ENCODE peak calls at places on chromosomes 2 and 18, in four cellular contexts. One of them, this sample, is unnamed.

GRCh38 chr2:46876741-46877384 is 38.7 kb downstream of the MCFD2 start:
- DNase-seq in Peyer's patch: peak; percentile 69
- DNase-seq in tibial artery: no peak
- DNase-seq in CD8-positive, alpha-beta T cell: no peak
- DNase-seq in this sample: no peak

GRCh38 chr2:181036848-181037603 is 56.6 kb downstream of the UBE2E3 start:
- DNase-seq in CD8-positive, alpha-beta T cell: no peak
- DNase-seq in Peyer's patch: no peak
- DNase-seq in tibial artery: no peak
- DNase-seq in this sample: peak; percentile 19

GRCh38 chr2:217820066-217820819 is 182.6 kb downstream of the TNS1 start:
- DNase-seq in CD8-positive, alpha-beta T cell: no peak
- DNase-seq in tibial artery: no peak
- DNase-seq in Peyer's patch: no peak
- DNase-seq in this sample: no peak

GRCh38 chr2:171595896-171596295 is 73.6 kb downstream of the CYBRD1 start:
- DNase-seq in CD8-positive, alpha-beta T cell: no peak
- DNase-seq in tibial artery: no peak
- DNase-seq in Peyer's patch: no peak
- DNase-seq in this sample: peak; percentile 56

GRCh38 chr2:54941248-54941984 is 108.8 kb downstream of the RTN4 start:
- DNase-seq in tibial artery: no peak
- DNase-seq in Peyer's patch: no peak
- DNase-seq in CD8-positive, alpha-beta T cell: no peak
- DNase-seq in this sample: no peak

GRCh38 chr18:79639072-79639829 is 40.4 kb upstream of the CTDP1 start:
- DNase-seq in CD8-positive, alpha-beta T cell: no peak
- DNase-seq in Peyer's patch: no peak
- DNase-seq in tibial artery: no peak
- DNase-seq in this sample: no peak

GRCh38 chr2:221602938-221603337 is 30.8 kb upstream of the EPHA4 start:
- DNase-seq in CD8-positive, alpha-beta T cell: no peak
- DNase-seq in tibial artery: no peak
- DNase-seq in Peyer's patch: no peak
- DNase-seq in this sample: peak; percentile 20

GRCh38 chr2:156430978-156431358 is 5.2 kb upstream of the GPD2 start:
- DNase-seq in Peyer's patch: no peak
- DNase-seq in CD8-positive, alpha-beta T cell: no peak
- DNase-seq in tibial artery: no peak
- DNase-seq in this sample: no peak

GRCh38 chr18:76859474-76860339 is 37.4 kb downstream of the ZNF236 start:
- DNase-seq in CD8-positive, alpha-beta T cell: no peak
- DNase-seq in tibial artery: no peak
- DNase-seq in Peyer's patch: no peak
- DNase-seq in this sample: no peak

GRCh38 chr2:133721155-133721554 is 152.9 kb upstream of the NCKAP5 start:
- DNase-seq in tibial artery: no peak
- DNase-seq in CD8-positive, alpha-beta T cell: no peak
- DNase-seq in Peyer's patch: no peak
- DNase-seq in this sample: no peak

GRCh38 chr18:57649536-57650495 is 28.2 kb upstream of the NARS1 start:
- DNase-seq in Peyer's patch: no peak
- DNase-seq in CD8-positive, alpha-beta T cell: no peak
- DNase-seq in tibial artery: no peak
- DNase-seq in this sample: no peak

GRCh38 chr2:1051585-1051984 is 100.9 kb downstream of the SNTG2 start:
- DNase-seq in tibial artery: no peak
- DNase-seq in Peyer's patch: no peak
- DNase-seq in CD8-positive, alpha-beta T cell: no peak
- DNase-seq in this sample: no peak

GRCh38 chr2:72350852-72351251 is 203.2 kb upstream of the CYP26B1 start:
- DNase-seq in tibial artery: no peak
- DNase-seq in Peyer's patch: no peak
- DNase-seq in CD8-positive, alpha-beta T cell: no peak
- DNase-seq in this sample: no peak

GRCh38 chr2:11264007-11264406 is 80.4 kb downstream of the ROCK2 start:
- DNase-seq in Peyer's patch: no peak
- DNase-seq in tibial artery: no peak
- DNase-seq in CD8-positive, alpha-beta T cell: no peak
- DNase-seq in this sample: no peak

GRCh38 chr2:109230980-109231420 is 102.0 kb downstream of the SH3RF3 start:
- DNase-seq in Peyer's patch: no peak
- DNase-seq in CD8-positive, alpha-beta T cell: no peak
- DNase-seq in tibial artery: no peak
- DNase-seq in this sample: no peak

GRCh38 chr18:30487962-30488361 is 554.6 kb downstream of the DSC3 start:
- DNase-seq in CD8-positive, alpha-beta T cell: no peak
- DNase-seq in tibial artery: no peak
- DNase-seq in Peyer's patch: no peak
- DNase-seq in this sample: peak; percentile 18

GRCh38 chr2:15760232-15760890 is 168.7 kb downstream of the DDX1 start:
- DNase-seq in CD8-positive, alpha-beta T cell: no peak
- DNase-seq in tibial artery: no peak
- DNase-seq in Peyer's patch: peak; percentile 33
- DNase-seq in this sample: no peak

GRCh38 chr2:11810237-11810977 is 64.0 kb downstream of the LPIN1 start:
- DNase-seq in tibial artery: no peak
- DNase-seq in CD8-positive, alpha-beta T cell: no peak
- DNase-seq in Peyer's patch: no peak
- DNase-seq in this sample: no peak

GRCh38 chr18:49584431-49584830 is 22.6 kb downstream of the LIPG start:
- DNase-seq in Peyer's patch: no peak
- DNase-seq in tibial artery: no peak
- DNase-seq in CD8-positive, alpha-beta T cell: no peak
- DNase-seq in this sample: peak; percentile 63

GRCh38 chr2:74119912-74120825 is 27.5 kb downstream of the BOLA3 start:
- DNase-seq in Peyer's patch: peak; percentile 92
- DNase-seq in CD8-positive, alpha-beta T cell: peak; percentile 83
- DNase-seq in tibial artery: peak; percentile 89
- DNase-seq in this sample: peak; percentile 90

GRCh38 chr2:102143450-102143985 is 972 bp downstream of the IL1R1 start:
- DNase-seq in tibial artery: no peak
- DNase-seq in Peyer's patch: no peak
- DNase-seq in CD8-positive, alpha-beta T cell: no peak
- DNase-seq in this sample: no peak

GRCh38 chr2:44715671-44716077 is 225.8 kb upstream of the SIX3 start:
- DNase-seq in tibial artery: no peak
- DNase-seq in Peyer's patch: no peak
- DNase-seq in CD8-positive, alpha-beta T cell: no peak
- DNase-seq in this sample: peak; percentile 7

GRCh38 chr2:96899084-96899735 is 29.3 kb upstream of the SEMA4C start:
- DNase-seq in CD8-positive, alpha-beta T cell: no peak
- DNase-seq in Peyer's patch: no peak
- DNase-seq in tibial artery: no peak
- DNase-seq in this sample: peak; percentile 93

GRCh38 chr2:232587527-232587926 is 37.0 kb downstream of the EIF4E2 start:
- DNase-seq in Peyer's patch: no peak
- DNase-seq in CD8-positive, alpha-beta T cell: no peak
- DNase-seq in tibial artery: no peak
- DNase-seq in this sample: no peak

GRCh38 chr2:84435331-84436081 is 23.6 kb downstream of the SUCLG1 start:
- DNase-seq in CD8-positive, alpha-beta T cell: no peak
- DNase-seq in Peyer's patch: no peak
- DNase-seq in tibial artery: no peak
- DNase-seq in this sample: peak; percentile 31

GRCh38 chr2:10753156-10753555 is 31.7 kb downstream of the ATP6V1C2 start:
- DNase-seq in CD8-positive, alpha-beta T cell: no peak
- DNase-seq in tibial artery: no peak
- DNase-seq in Peyer's patch: no peak
- DNase-seq in this sample: no peak

GRCh38 chr2:219478916-219479315 is 19.8 kb upstream of the GMPPA start:
- DNase-seq in Peyer's patch: no peak
- DNase-seq in tibial artery: no peak
- DNase-seq in CD8-positive, alpha-beta T cell: no peak
- DNase-seq in this sample: no peak
- H3K4me3 ChIP-seq in Peyer's patch: no peak overlapping the region
- H3K4me3 ChIP-seq in tibial artery: no peak overlapping the region
- H3K4me3 ChIP-seq in CD8-positive, alpha-beta T cell: no peak overlapping the region
- H3K4me3 ChIP-seq in this sample: no peak overlapping the region

DNA sequence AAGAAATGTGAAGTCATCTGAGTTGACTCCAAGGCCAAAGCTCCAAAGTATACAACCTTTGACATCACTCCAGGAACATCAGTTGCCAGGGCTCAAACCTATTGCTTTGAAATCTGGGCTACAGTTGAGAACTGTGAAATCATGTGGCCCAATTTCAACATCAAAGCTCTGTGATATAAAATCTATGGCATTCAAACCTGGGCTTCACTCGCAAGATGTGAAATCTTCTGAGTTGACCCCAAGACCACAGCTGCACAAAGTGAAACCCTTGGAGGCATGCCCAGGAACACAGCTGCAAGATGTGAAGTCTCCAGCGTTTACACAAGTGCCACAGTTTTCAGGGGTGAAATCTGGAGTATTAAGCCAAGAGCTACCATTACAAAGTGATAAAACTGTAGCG is 9.4 kb upstream of the ZNF512 start:
- DNase-seq in CD8-positive, alpha-beta T cell: no peak
- DNase-seq in tibial artery: no peak
- DNase-seq in Peyer's patch: no peak
- DNase-seq in this sample: no peak
- H3K9me3 ChIP-seq in CD8-positive, alpha-beta T cell: peaks cover 4% of the 10 kb centered on the region
- H3K9me3 ChIP-seq in tibial artery: peaks cover 39% of the 10 kb centered on the region
- H3K9me3 ChIP-seq in Peyer's patch: peaks cover 3% of the 10 kb centered on the region
- H3K9me3 ChIP-seq in this sample: no peaks in the 10 kb centered on the region

GRCh38 chr2:25041928-25042320 is at the start of gene EFR3B:
- DNase-seq in CD8-positive, alpha-beta T cell: peak; percentile 88
- DNase-seq in Peyer's patch: peak; percentile 97
- DNase-seq in tibial artery: peak; percentile 97
- DNase-seq in this sample: peak; percentile 96

GRCh38 chr2:25043241-25043867 is 1.5 kb downstream of the EFR3B start:
- DNase-seq in CD8-positive, alpha-beta T cell: peak; percentile 41
- DNase-seq in Peyer's patch: no peak
- DNase-seq in tibial artery: no peak
- DNase-seq in this sample: peak; percentile 88

GRCh38 chr2:25044011-25044410 is 2.1 kb downstream of the EFR3B start:
- DNase-seq in CD8-positive, alpha-beta T cell: no peak
- DNase-seq in tibial artery: no peak
- DNase-seq in Peyer's patch: no peak
- DNase-seq in this sample: no peak

GRCh38 chr2:25041307-25041927 is 459 bp upstream of the EFR3B start:
- DNase-seq in tibial artery: peak; percentile 74
- DNase-seq in CD8-positive, alpha-beta T cell: peak; percentile 13
- DNase-seq in Peyer's patch: peak; percentile 66
- DNase-seq in this sample: peak; percentile 54

DNA sequence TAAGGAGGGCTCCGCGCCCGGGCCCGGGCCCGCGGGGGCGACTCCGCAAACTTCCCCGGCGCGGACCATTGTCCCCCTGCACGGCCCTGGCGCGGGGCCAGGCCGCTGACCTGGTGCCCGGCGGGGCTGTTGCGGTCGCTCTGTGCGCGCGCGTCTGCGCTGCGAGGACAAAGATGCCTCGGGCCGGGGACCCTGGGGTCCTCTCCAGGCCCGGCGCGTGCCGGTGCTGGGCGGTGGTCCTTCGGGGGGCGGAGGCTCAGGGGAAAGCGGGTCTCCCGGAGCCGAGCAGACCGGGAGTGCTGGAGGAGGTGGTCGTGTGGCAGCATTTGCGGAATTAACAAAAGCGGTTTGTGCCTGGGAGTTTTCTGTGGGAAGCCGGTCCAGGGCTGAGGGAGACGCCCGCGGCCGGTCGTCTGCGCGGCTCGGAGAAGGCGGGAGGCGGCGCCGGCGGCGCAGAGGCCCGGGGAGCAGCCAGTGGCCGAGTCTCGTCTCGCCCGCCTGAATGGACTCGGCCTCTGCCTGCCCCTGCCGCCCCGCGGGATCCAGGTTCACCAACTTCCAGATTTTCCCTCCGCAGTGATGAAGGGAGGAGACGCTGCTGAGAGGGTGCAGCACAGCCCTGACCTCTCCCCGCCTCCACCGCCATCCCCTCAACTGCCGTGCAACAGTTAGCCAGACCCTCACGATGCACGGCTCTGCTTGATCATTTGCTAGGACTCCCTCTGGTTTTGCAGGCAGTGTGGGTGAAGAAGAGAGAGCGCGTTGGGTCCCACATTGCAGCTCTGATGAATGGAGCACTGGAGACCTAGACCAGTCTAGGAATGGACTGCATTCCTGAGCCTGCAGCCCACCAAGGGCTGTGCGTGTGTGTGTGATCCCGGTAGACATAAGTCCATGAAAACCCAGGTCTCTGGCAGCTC is 705 bp downstream of the EFR3B start:
- DNase-seq in Peyer's patch: peak; percentile 48
- DNase-seq in tibial artery: peak; percentile 69
- DNase-seq in CD8-positive, alpha-beta T cell: no peak
- DNase-seq in this sample: peak; percentile 34
- H3K36me3 ChIP-seq in Peyer's patch: no peaks in the 10 kb centered on the region
- H3K36me3 ChIP-seq in tibial artery: no peaks in the 10 kb centered on the region
- H3K36me3 ChIP-seq in CD8-positive, alpha-beta T cell: no peaks in the 10 kb centered on the region
- H3K36me3 ChIP-seq in this sample: no peaks in the 10 kb centered on the region

GRCh38 chr18:35050004-35050623 is 8.9 kb downstream of the MAPRE2 start:
- DNase-seq in Peyer's patch: no peak
- DNase-seq in CD8-positive, alpha-beta T cell: no peak
- DNase-seq in tibial artery: no peak
- DNase-seq in this sample: no peak

GRCh38 chr18:35050638-35051287 is 9.6 kb downstream of the MAPRE2 start:
- DNase-seq in Peyer's patch: no peak
- DNase-seq in CD8-positive, alpha-beta T cell: no peak
- DNase-seq in tibial artery: no peak
- DNase-seq in this sample: no peak

GRCh38 chr18:35051978-35052377 is 10.8 kb downstream of the MAPRE2 start:
- DNase-seq in Peyer's patch: no peak
- DNase-seq in tibial artery: no peak
- DNase-seq in CD8-positive, alpha-beta T cell: no peak
- DNase-seq in this sample: no peak

GRCh38 chr18:35047697-35048292 is 6.6 kb downstream of the MAPRE2 start:
- DNase-seq in tibial artery: no peak
- DNase-seq in Peyer's patch: no peak
- DNase-seq in CD8-positive, alpha-beta T cell: no peak
- DNase-seq in this sample: no peak

DNA sequence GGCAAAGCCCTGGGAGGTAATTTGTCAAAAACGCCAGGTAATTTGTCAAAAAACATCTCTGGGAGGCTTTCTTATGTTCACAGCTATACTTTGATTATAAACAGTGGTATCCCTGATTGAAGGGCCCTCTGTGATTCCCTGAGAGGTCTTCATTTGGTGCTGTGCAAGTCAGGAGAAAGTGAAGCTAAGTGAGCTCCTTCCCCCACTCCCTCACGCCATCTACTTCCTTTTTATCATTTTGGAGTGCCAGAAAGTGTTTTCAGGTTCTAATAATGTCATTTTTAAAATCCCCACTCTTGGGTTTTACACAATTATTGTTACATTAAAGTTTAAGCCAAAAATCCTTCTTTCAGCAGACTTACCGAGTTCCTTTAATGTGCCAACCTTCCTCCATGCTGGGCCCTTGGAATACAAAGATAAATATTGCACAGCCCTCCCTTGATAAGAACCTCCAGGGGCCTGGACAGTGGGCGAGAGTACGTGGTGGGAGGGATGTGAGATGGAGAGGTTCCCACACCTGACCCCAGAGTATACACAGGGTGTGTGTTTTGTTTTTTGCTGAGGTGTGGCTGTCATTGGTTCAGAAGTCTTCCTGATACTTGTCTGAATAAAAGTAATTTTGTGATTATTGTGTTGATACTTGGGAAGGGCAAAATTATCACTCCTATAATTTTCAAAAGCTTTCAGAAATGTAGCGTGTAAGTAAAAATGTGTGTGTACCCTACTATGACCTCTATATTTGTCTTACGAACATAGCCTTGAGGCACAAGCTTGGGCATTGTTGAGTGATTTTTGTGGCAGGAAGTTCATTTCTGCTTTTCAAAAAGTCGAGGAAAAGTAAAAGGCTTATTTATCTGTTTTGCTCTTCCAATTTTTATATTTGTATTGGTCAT is 8.1 kb downstream of the MAPRE2 start:
- DNase-seq in Peyer's patch: no peak
- DNase-seq in CD8-positive, alpha-beta T cell: no peak
- DNase-seq in tibial artery: no peak
- DNase-seq in this sample: no peak
- H3K4me3 ChIP-seq in Peyer's patch: no peak overlapping the region
- H3K4me3 ChIP-seq in CD8-positive, alpha-beta T cell: peak overlapping the region; percentile 14
- H3K4me3 ChIP-seq in tibial artery: no peak overlapping the region
- H3K4me3 ChIP-seq in this sample: no peak overlapping the region

This sample was measured in MG63.